ENCODE peak calls at places on chromosomes 4 and X, in four cellular contexts. One of them, this sample, is unnamed.

GRCh38 chrX:5746231-5746630 is 482.4 kb downstream of the NLGN4X start:
- DNase-seq in AG09309: no peak
- DNase-seq in cardiac muscle cell: no peak
- DNase-seq in neural crest cell: no peak
- DNase-seq in this sample: no peak

GRCh38 chr4:165299399-165300060 is 27.9 kb upstream of the MSMO1 start:
- DNase-seq in AG09309: no peak
- DNase-seq in cardiac muscle cell: no peak
- DNase-seq in neural crest cell: no peak
- DNase-seq in this sample: no peak

GRCh38 chr4:78484574-78484973 is 67.0 kb upstream of the ANXA3 start:
- DNase-seq in AG09309: no peak
- DNase-seq in cardiac muscle cell: no peak
- DNase-seq in neural crest cell: no peak
- DNase-seq in this sample: no peak

GRCh38 chrX:14920196-14920595 is 47.0 kb downstream of the MOSPD2 start:
- DNase-seq in AG09309: peak; percentile 44
- DNase-seq in cardiac muscle cell: no peak
- DNase-seq in neural crest cell: no peak
- DNase-seq in this sample: no peak

GRCh38 chr4:89906787-89907521 is 12.3 kb downstream of the MMRN1 start:
- DNase-seq in AG09309: no peak
- DNase-seq in cardiac muscle cell: no peak
- DNase-seq in neural crest cell: no peak
- DNase-seq in this sample: no peak

GRCh38 chrX:129980540-129981206 is 1.8 kb upstream of the BCORL1 start:
- DNase-seq in AG09309: no peak
- DNase-seq in cardiac muscle cell: peak; percentile 47
- DNase-seq in neural crest cell: peak; percentile 29
- DNase-seq in this sample: peak; percentile 73

GRCh38 chrX:78024349-78025108 is 55.1 kb upstream of the PGAM4 start:
- DNase-seq in AG09309: no peak
- DNase-seq in cardiac muscle cell: peak; percentile 19
- DNase-seq in neural crest cell: no peak
- DNase-seq in this sample: no peak

GRCh38 chr4:81754169-81754568 is 282.5 kb upstream of the RASGEF1B start:
- DNase-seq in AG09309: no peak
- DNase-seq in cardiac muscle cell: peak; percentile 4
- DNase-seq in neural crest cell: no peak
- DNase-seq in this sample: no peak

GRCh38 chr4:141102367-141102766 is 30.9 kb downstream of the RNF150 start:
- DNase-seq in AG09309: peak; percentile 60
- DNase-seq in cardiac muscle cell: peak; percentile 38
- DNase-seq in neural crest cell: no peak
- DNase-seq in this sample: no peak

GRCh38 chr4:103046416-103047290 is 27.1 kb upstream of the SLC9B1 start:
- DNase-seq in AG09309: no peak
- DNase-seq in cardiac muscle cell: peak; percentile 64
- DNase-seq in neural crest cell: peak; percentile 19
- DNase-seq in this sample: peak; percentile 21

GRCh38 chr4:76882630-76883029 is 15.3 kb downstream of the SOWAHB start:
- DNase-seq in AG09309: no peak
- DNase-seq in cardiac muscle cell: no peak
- DNase-seq in neural crest cell: no peak
- DNase-seq in this sample: no peak

GRCh38 chr4:175705407-175705806 is 106.7 kb downstream of the GPM6A start:
- DNase-seq in AG09309: no peak
- DNase-seq in cardiac muscle cell: peak; percentile 0
- DNase-seq in neural crest cell: peak; percentile 39
- DNase-seq in this sample: peak; percentile 44

GRCh38 chr4:3290476-3290875 is 2.3 kb upstream of the RGS12 start:
- DNase-seq in AG09309: no peak
- DNase-seq in cardiac muscle cell: no peak
- DNase-seq in neural crest cell: no peak
- DNase-seq in this sample: no peak

GRCh38 chr4:37827030-37827705 is 682 bp downstream of the PGM2 start:
- DNase-seq in AG09309: no peak
- DNase-seq in cardiac muscle cell: peak; percentile 48
- DNase-seq in neural crest cell: no peak
- DNase-seq in this sample: no peak

GRCh38 chrX:105822138-105823091 is at the start of gene NRK:
- DNase-seq in AG09309: no peak
- DNase-seq in cardiac muscle cell: peak; percentile 55
- DNase-seq in neural crest cell: no peak
- DNase-seq in this sample: peak; percentile 29

GRCh38 chrX:48852857-48853256 is 17.4 kb upstream of the PCSK1N start:
- DNase-seq in AG09309: no peak
- DNase-seq in cardiac muscle cell: no peak
- DNase-seq in neural crest cell: no peak
- DNase-seq in this sample: no peak

DNA sequence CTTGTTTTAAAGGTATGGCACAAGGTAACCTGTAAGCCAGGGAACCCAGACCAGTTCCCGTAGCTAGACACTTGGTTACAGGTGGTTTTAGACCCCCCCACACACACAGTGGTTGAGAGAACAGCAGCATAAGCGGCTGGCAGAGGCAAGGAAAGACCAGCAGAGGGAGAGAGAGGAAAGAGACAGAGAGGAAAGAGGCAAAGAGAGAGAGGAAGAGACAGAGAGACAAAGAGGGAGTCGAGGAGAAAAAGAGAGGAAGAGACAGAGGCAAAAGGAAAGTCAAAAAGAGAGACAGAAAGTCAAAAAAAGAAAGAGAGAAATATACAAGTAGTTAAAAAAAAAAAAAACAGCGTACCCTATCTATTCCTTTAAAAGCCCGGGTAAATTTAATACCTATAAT is 19.5 kb upstream of the PCSK1N start:
- DNase-seq in AG09309: no peak
- DNase-seq in cardiac muscle cell: peak; percentile 11
- DNase-seq in neural crest cell: no peak
- DNase-seq in this sample: no peak
- TF ChIP-seq CTCF in AG09309: peak; percentile 40
- TF ChIP-seq CTCF in cardiac muscle cell: peak; percentile 40
- TF ChIP-seq CTCF in neural crest cell: no peak
- TF ChIP-seq CTCF in this sample: no peak

GRCh38 chr4:112855058-112855457 is 194.4 kb upstream of the ANK2 start:
- DNase-seq in AG09309: no peak
- DNase-seq in cardiac muscle cell: no peak
- DNase-seq in neural crest cell: no peak
- DNase-seq in this sample: no peak

GRCh38 chr4:112852586-112852985 is 196.9 kb upstream of the ANK2 start:
- DNase-seq in AG09309: no peak
- DNase-seq in cardiac muscle cell: no peak
- DNase-seq in neural crest cell: no peak
- DNase-seq in this sample: no peak

GRCh38 chr4:112854420-112854819 is 195.0 kb upstream of the ANK2 start:
- DNase-seq in AG09309: no peak
- DNase-seq in cardiac muscle cell: no peak
- DNase-seq in neural crest cell: no peak
- DNase-seq in this sample: no peak

GRCh38 chr4:112857461-112857860 is 192.0 kb upstream of the ANK2 start:
- DNase-seq in AG09309: peak; percentile 79
- DNase-seq in cardiac muscle cell: peak; percentile 73
- DNase-seq in neural crest cell: no peak
- DNase-seq in this sample: no peak

DNA sequence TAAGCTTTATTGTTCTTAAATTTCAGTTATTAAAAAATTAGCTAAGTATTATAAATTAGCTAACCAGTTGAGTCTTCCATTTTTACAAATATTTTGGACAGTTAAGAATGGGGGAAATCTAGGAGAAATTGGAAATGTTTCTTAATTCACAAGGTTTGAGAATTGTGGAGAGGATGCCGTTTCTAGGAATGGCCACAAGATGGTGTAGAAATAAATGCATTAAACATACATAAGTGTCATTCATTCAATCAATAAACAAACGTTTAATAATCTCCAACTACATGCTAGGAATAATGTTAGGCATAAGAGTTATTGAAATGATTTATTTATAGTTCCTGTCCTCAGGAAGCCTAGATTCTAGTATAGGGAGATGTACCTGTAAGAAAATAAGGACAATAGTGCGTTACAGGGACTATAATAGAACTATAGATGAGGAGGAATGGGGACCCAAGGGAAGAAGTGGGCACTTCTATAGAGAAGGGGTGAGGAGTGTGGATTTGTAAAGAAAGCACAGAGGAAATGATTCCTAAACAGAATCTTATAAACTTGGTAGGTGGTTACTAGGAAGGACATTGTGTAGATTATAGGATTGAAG is 195.7 kb upstream of the ANK2 start:
- DNase-seq in AG09309: no peak
- DNase-seq in cardiac muscle cell: peak; percentile 41
- DNase-seq in neural crest cell: no peak
- DNase-seq in this sample: no peak
- TF ChIP-seq CTCF in AG09309: peak; percentile 50
- TF ChIP-seq CTCF in cardiac muscle cell: peak; percentile 62
- TF ChIP-seq CTCF in neural crest cell: peak; percentile 58
- TF ChIP-seq CTCF in this sample: peak; percentile 43

GRCh38 chr4:54014761-54015160 is 49.6 kb downstream of the CHIC2 start:
- DNase-seq in AG09309: no peak
- DNase-seq in cardiac muscle cell: no peak
- DNase-seq in neural crest cell: no peak
- DNase-seq in this sample: no peak

GRCh38 chr4:54017974-54018373 is 46.4 kb downstream of the CHIC2 start:
- DNase-seq in AG09309: no peak
- DNase-seq in cardiac muscle cell: no peak
- DNase-seq in neural crest cell: no peak
- DNase-seq in this sample: no peak

GRCh38 chr4:54017308-54017707 is 47.1 kb downstream of the CHIC2 start:
- DNase-seq in AG09309: no peak
- DNase-seq in cardiac muscle cell: no peak
- DNase-seq in neural crest cell: no peak
- DNase-seq in this sample: no peak

GRCh38 chr4:54015421-54016065 is 48.9 kb downstream of the CHIC2 start:
- DNase-seq in AG09309: no peak
- DNase-seq in cardiac muscle cell: no peak
- DNase-seq in neural crest cell: no peak
- DNase-seq in this sample: no peak

DNA sequence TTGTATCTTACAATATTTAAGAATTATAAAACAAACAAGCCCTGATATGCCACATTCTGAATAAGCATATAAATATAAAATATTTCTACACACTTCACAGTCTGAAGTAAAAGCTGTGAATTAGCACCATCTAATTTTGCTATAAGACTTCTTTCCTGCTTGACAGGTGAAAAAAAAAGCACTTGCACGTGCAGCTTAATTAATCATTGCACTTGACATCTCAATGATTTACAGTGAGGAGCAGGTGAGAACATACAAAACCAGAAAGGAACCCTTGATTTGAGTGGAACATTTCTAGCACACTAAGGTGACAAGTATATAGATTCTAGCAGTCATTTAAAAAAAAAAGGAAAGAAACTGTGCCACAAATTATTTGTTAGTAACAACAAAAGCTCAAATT is 47.9 kb downstream of the CHIC2 start:
- DNase-seq in AG09309: no peak
- DNase-seq in cardiac muscle cell: no peak
- DNase-seq in neural crest cell: no peak
- DNase-seq in this sample: no peak
- TF ChIP-seq CTCF in AG09309: no peak
- TF ChIP-seq CTCF in cardiac muscle cell: no peak
- TF ChIP-seq CTCF in neural crest cell: no peak
- TF ChIP-seq CTCF in this sample: no peak

GRCh38 chrX:17792842-17793241 is 55.5 kb downstream of the SCML1 start:
- DNase-seq in AG09309: no peak
- DNase-seq in cardiac muscle cell: no peak
- DNase-seq in neural crest cell: no peak
- DNase-seq in this sample: no peak
- TF ChIP-seq CTCF in AG09309: no peak
- TF ChIP-seq CTCF in cardiac muscle cell: no peak
- TF ChIP-seq CTCF in neural crest cell: no peak
- TF ChIP-seq CTCF in this sample: no peak

GRCh38 chr4:155532373-155532772 is 134.3 kb upstream of the GUCY1A1 start:
- DNase-seq in AG09309: no peak
- DNase-seq in cardiac muscle cell: no peak
- DNase-seq in neural crest cell: no peak
- DNase-seq in this sample: no peak
- TF ChIP-seq CTCF in AG09309: no peak
- TF ChIP-seq CTCF in cardiac muscle cell: no peak
- TF ChIP-seq CTCF in neural crest cell: no peak
- TF ChIP-seq CTCF in this sample: no peak

This sample was measured in nephron progenitor cell.